ENCODE peak calls at places on chromosomes 13 and 19, in four cellular contexts. One of them, this sample, is unnamed.

GRCh38 chr19:35828694-35829301 is 16.2 kb upstream of the PRODH2 start:
- DNase-seq in naive thymus-derived CD4-positive, alpha-beta T cell: peak; percentile 30
- DNase-seq in endodermal cell: peak; percentile 93
- DNase-seq in suprapubic skin: no peak
- DNase-seq in this sample: peak; percentile 29

GRCh38 chr13:94332360-94333040 is 147.0 kb downstream of the DCT start:
- DNase-seq in suprapubic skin: no peak
- DNase-seq in naive thymus-derived CD4-positive, alpha-beta T cell: no peak
- DNase-seq in endodermal cell: no peak
- DNase-seq in this sample: no peak

GRCh38 chr13:51923983-51924539 is 62.3 kb downstream of the CCDC70 start:
- DNase-seq in suprapubic skin: no peak
- DNase-seq in endodermal cell: peak; percentile 75
- DNase-seq in naive thymus-derived CD4-positive, alpha-beta T cell: no peak
- DNase-seq in this sample: no peak

GRCh38 chr13:114037674-114038073 is 63.8 kb upstream of the C13orf46 start:
- DNase-seq in naive thymus-derived CD4-positive, alpha-beta T cell: no peak
- DNase-seq in suprapubic skin: no peak
- DNase-seq in endodermal cell: no peak
- DNase-seq in this sample: no peak

GRCh38 chr13:43041368-43041921 is 18.1 kb downstream of the DNAJC15 start:
- DNase-seq in suprapubic skin: no peak
- DNase-seq in naive thymus-derived CD4-positive, alpha-beta T cell: no peak
- DNase-seq in endodermal cell: no peak
- DNase-seq in this sample: no peak

GRCh38 chr13:100508996-100509395 is 79.6 kb downstream of the GGACT start:
- DNase-seq in suprapubic skin: no peak
- DNase-seq in endodermal cell: no peak
- DNase-seq in naive thymus-derived CD4-positive, alpha-beta T cell: no peak
- DNase-seq in this sample: no peak

GRCh38 chr19:17405250-17406038 is at the start of gene BST2:
- DNase-seq in suprapubic skin: no peak
- DNase-seq in endodermal cell: peak; percentile 69
- DNase-seq in naive thymus-derived CD4-positive, alpha-beta T cell: no peak
- DNase-seq in this sample: no peak

GRCh38 chr19:41515054-41515652 is 60.8 kb upstream of the CEACAM21 start:
- DNase-seq in suprapubic skin: no peak
- DNase-seq in naive thymus-derived CD4-positive, alpha-beta T cell: no peak
- DNase-seq in endodermal cell: peak; percentile 38
- DNase-seq in this sample: no peak

GRCh38 chr13:94129490-94129894 is 350.0 kb downstream of the DCT start:
- DNase-seq in naive thymus-derived CD4-positive, alpha-beta T cell: no peak
- DNase-seq in endodermal cell: no peak
- DNase-seq in suprapubic skin: no peak
- DNase-seq in this sample: no peak

GRCh38 chr19:35379992-35380391 is 9.1 kb downstream of the GPR42 start:
- DNase-seq in suprapubic skin: no peak
- DNase-seq in naive thymus-derived CD4-positive, alpha-beta T cell: no peak
- DNase-seq in endodermal cell: peak; percentile 13
- DNase-seq in this sample: no peak

GRCh38 chr13:51519839-51520238 is 64.4 kb upstream of the WDFY2 start:
- DNase-seq in naive thymus-derived CD4-positive, alpha-beta T cell: no peak
- DNase-seq in endodermal cell: no peak
- DNase-seq in suprapubic skin: no peak
- DNase-seq in this sample: no peak

DNA sequence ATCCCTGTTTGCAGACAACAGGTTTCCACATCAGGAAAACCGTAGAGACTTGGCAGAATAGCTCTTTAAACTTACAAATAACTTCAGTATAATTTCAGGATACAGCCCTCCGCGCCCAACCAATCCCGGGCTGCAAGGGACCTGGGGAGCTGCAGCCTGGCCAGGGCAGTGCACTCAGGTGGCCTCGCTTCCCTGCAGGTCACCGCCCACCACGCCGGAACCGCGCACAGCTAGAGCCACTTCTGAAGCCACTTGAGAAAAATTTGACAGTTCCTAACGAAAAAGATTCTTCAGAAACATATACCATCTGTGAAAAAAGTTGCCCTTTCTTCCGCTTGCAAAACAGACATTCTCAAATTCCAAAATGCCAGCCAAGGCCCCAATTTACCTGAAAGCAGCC is 11.1 kb downstream of the ZNF91 start:
- DNase-seq in endodermal cell: no peak
- DNase-seq in suprapubic skin: no peak
- DNase-seq in naive thymus-derived CD4-positive, alpha-beta T cell: no peak
- DNase-seq in this sample: no peak
- H3K9me3 ChIP-seq in endodermal cell: peaks cover 89% of the 10 kb centered on the region
- H3K9me3 ChIP-seq in suprapubic skin: peaks cover 31% of the 10 kb centered on the region
- H3K9me3 ChIP-seq in naive thymus-derived CD4-positive, alpha-beta T cell: peaks cover 82% of the 10 kb centered on the region
- H3K9me3 ChIP-seq in this sample: peaks cover 30% of the 10 kb centered on the region

GRCh38 chr19:27684293-27684692 is 1528.7 kb downstream of the UQCRFS1 start:
- DNase-seq in endodermal cell: no peak
- DNase-seq in suprapubic skin: no peak
- DNase-seq in naive thymus-derived CD4-positive, alpha-beta T cell: no peak
- DNase-seq in this sample: no peak
- H3K9me3 ChIP-seq in endodermal cell: peaks cover 90% of the 10 kb centered on the region
- H3K9me3 ChIP-seq in suprapubic skin: peaks cover 10% of the 10 kb centered on the region
- H3K9me3 ChIP-seq in naive thymus-derived CD4-positive, alpha-beta T cell: peaks cover 10% of the 10 kb centered on the region
- H3K9me3 ChIP-seq in this sample: no peaks in the 10 kb centered on the region

GRCh38 chr19:15869109-15869555 is 28.7 kb downstream of the CYP4F2 start:
- DNase-seq in naive thymus-derived CD4-positive, alpha-beta T cell: peak; percentile 44
- DNase-seq in suprapubic skin: no peak
- DNase-seq in endodermal cell: peak; percentile 50
- DNase-seq in this sample: no peak

GRCh38 chr19:15869873-15870272 is 28.0 kb downstream of the CYP4F2 start:
- DNase-seq in suprapubic skin: no peak
- DNase-seq in naive thymus-derived CD4-positive, alpha-beta T cell: no peak
- DNase-seq in endodermal cell: no peak
- DNase-seq in this sample: no peak

GRCh38 chr19:15871570-15871969 is 26.3 kb downstream of the CYP4F2 start:
- DNase-seq in suprapubic skin: no peak
- DNase-seq in naive thymus-derived CD4-positive, alpha-beta T cell: no peak
- DNase-seq in endodermal cell: no peak
- DNase-seq in this sample: no peak

GRCh38 chr19:15875075-15875474 is 22.8 kb downstream of the CYP4F2 start:
- DNase-seq in suprapubic skin: no peak
- DNase-seq in endodermal cell: no peak
- DNase-seq in naive thymus-derived CD4-positive, alpha-beta T cell: no peak
- DNase-seq in this sample: no peak
- H3K9me3 ChIP-seq in suprapubic skin: no peaks in the 10 kb centered on the region
- H3K9me3 ChIP-seq in endodermal cell: peaks cover 64% of the 10 kb centered on the region
- H3K9me3 ChIP-seq in naive thymus-derived CD4-positive, alpha-beta T cell: no peaks in the 10 kb centered on the region
- H3K9me3 ChIP-seq in this sample: no peaks in the 10 kb centered on the region

GRCh38 chr13:108700421-108701170 is 71.2 kb downstream of the MYO16 start:
- DNase-seq in suprapubic skin: no peak
- DNase-seq in endodermal cell: no peak
- DNase-seq in naive thymus-derived CD4-positive, alpha-beta T cell: no peak
- DNase-seq in this sample: no peak
- H3K9me3 ChIP-seq in suprapubic skin: peaks cover 14% of the 10 kb centered on the region
- H3K9me3 ChIP-seq in endodermal cell: peaks cover 11% of the 10 kb centered on the region
- H3K9me3 ChIP-seq in naive thymus-derived CD4-positive, alpha-beta T cell: peaks cover 8% of the 10 kb centered on the region
- H3K9me3 ChIP-seq in this sample: peaks cover 2% of the 10 kb centered on the region

GRCh38 chr19:5273782-5274181 is 66.8 kb downstream of the PTPRS start:
- DNase-seq in endodermal cell: no peak
- DNase-seq in naive thymus-derived CD4-positive, alpha-beta T cell: no peak
- DNase-seq in suprapubic skin: no peak
- DNase-seq in this sample: no peak
- H3K9me3 ChIP-seq in endodermal cell: no peaks in the 10 kb centered on the region
- H3K9me3 ChIP-seq in naive thymus-derived CD4-positive, alpha-beta T cell: no peaks in the 10 kb centered on the region
- H3K9me3 ChIP-seq in suprapubic skin: no peaks in the 10 kb centered on the region
- H3K9me3 ChIP-seq in this sample: no peaks in the 10 kb centered on the region

DNA sequence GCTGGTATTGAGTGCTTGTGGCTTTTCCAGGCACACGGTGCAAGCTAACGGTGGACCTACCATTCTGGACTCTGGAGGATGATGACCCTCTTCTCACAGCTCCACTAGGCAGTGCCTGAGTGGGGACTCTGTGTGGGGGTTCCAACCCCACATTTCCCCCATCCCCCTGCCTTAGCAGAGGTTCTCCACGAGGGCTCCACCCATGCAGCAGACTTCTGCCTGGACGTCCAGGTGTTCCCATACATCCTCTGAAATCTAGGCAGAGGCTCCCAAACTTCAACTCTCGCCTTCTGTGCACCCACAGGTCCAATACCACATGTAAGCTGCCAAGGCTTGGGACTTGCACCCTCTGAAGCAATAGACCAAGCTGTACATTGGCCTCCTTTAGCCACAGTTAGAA is 25.3 kb upstream of the ZSCAN18 start:
- DNase-seq in naive thymus-derived CD4-positive, alpha-beta T cell: no peak
- DNase-seq in endodermal cell: no peak
- DNase-seq in suprapubic skin: no peak
- DNase-seq in this sample: no peak
- H3K9me3 ChIP-seq in naive thymus-derived CD4-positive, alpha-beta T cell: peaks cover 93% of the 10 kb centered on the region
- H3K9me3 ChIP-seq in endodermal cell: peaks cover 88% of the 10 kb centered on the region
- H3K9me3 ChIP-seq in suprapubic skin: peaks cover 89% of the 10 kb centered on the region
- H3K9me3 ChIP-seq in this sample: peaks cover 55% of the 10 kb centered on the region